ENCODE peak calls at places on chromosomes 2 and 18, in nine cellular contexts. One of them, this sample, is unnamed.

GRCh38 chr2:85032621-85033020 is 61.7 kb downstream of the KCMF1 start:
- DNase-seq in SK-N-SH: no peak
- DNase-seq in esophagus muscularis mucosa: no peak
- DNase-seq in endothelial cell of umbilical vein: no peak
- DNase-seq in Panc1: no peak
- DNase-seq in upper lobe of left lung: no peak
- DNase-seq in GM23338: no peak
- DNase-seq in breast epithelium: no peak
- DNase-seq in H1: no peak
- DNase-seq in this sample: no peak

GRCh38 chr2:200279857-200280256 is 26.6 kb upstream of the SPATS2L start:
- DNase-seq in SK-N-SH: no peak
- DNase-seq in esophagus muscularis mucosa: no peak
- DNase-seq in endothelial cell of umbilical vein: no peak
- DNase-seq in Panc1: no peak
- DNase-seq in upper lobe of left lung: no peak
- DNase-seq in GM23338: no peak
- DNase-seq in breast epithelium: no peak
- DNase-seq in H1: no peak
- DNase-seq in this sample: no peak

GRCh38 chr18:74994502-74995403 is 214.2 kb downstream of the PTGR3 start:
- DNase-seq in SK-N-SH: no peak
- DNase-seq in esophagus muscularis mucosa: no peak
- DNase-seq in endothelial cell of umbilical vein: peak
- DNase-seq in Panc1: peak
- DNase-seq in upper lobe of left lung: no peak
- DNase-seq in GM23338: no peak
- DNase-seq in breast epithelium: no peak
- DNase-seq in H1: no peak
- DNase-seq in this sample: peak

GRCh38 chr2:110126926-110127325 is 11.3 kb upstream of the MALL start:
- DNase-seq in SK-N-SH: no peak
- DNase-seq in esophagus muscularis mucosa: no peak
- DNase-seq in endothelial cell of umbilical vein: no peak
- DNase-seq in Panc1: no peak
- DNase-seq in upper lobe of left lung: no peak
- DNase-seq in GM23338: no peak
- DNase-seq in breast epithelium: no peak
- DNase-seq in H1: no peak
- DNase-seq in this sample: no peak

GRCh38 chr2:159922563-159922962 is 124.6 kb upstream of the CD302 start:
- DNase-seq in SK-N-SH: no peak
- DNase-seq in esophagus muscularis mucosa: no peak
- DNase-seq in endothelial cell of umbilical vein: no peak
- DNase-seq in Panc1: no peak
- DNase-seq in upper lobe of left lung: no peak
- DNase-seq in GM23338: no peak
- DNase-seq in breast epithelium: no peak
- DNase-seq in H1: no peak
- DNase-seq in this sample: no peak

GRCh38 chr18:54713386-54713785 is 114.9 kb upstream of the RAB27B start:
- DNase-seq in SK-N-SH: no peak
- DNase-seq in esophagus muscularis mucosa: no peak
- DNase-seq in endothelial cell of umbilical vein: no peak
- DNase-seq in Panc1: no peak
- DNase-seq in upper lobe of left lung: no peak
- DNase-seq in GM23338: no peak
- DNase-seq in breast epithelium: no peak
- DNase-seq in H1: no peak
- DNase-seq in this sample: no peak

GRCh38 chr2:32058130-32058529 is 5.2 kb upstream of the SPAST start:
- DNase-seq in SK-N-SH: no peak
- DNase-seq in esophagus muscularis mucosa: no peak
- DNase-seq in endothelial cell of umbilical vein: no peak
- DNase-seq in Panc1: no peak
- DNase-seq in upper lobe of left lung: no peak
- DNase-seq in GM23338: no peak
- DNase-seq in breast epithelium: no peak
- DNase-seq in H1: no peak
- DNase-seq in this sample: no peak

GRCh38 chr18:14978962-14979535 is 231.1 kb downstream of the ANKRD30B start:
- DNase-seq in SK-N-SH: peak
- DNase-seq in esophagus muscularis mucosa: peak
- DNase-seq in endothelial cell of umbilical vein: peak
- DNase-seq in Panc1: no peak
- DNase-seq in upper lobe of left lung: no peak
- DNase-seq in GM23338: peak
- DNase-seq in breast epithelium: no peak
- DNase-seq in H1: peak
- DNase-seq in this sample: peak

GRCh38 chr18:13305326-13305725 is 86.8 kb downstream of the LDLRAD4 start:
- DNase-seq in SK-N-SH: no peak
- DNase-seq in esophagus muscularis mucosa: no peak
- DNase-seq in endothelial cell of umbilical vein: no peak
- DNase-seq in Panc1: no peak
- DNase-seq in upper lobe of left lung: no peak
- DNase-seq in GM23338: no peak
- DNase-seq in breast epithelium: no peak
- DNase-seq in H1: no peak
- DNase-seq in this sample: no peak

GRCh38 chr18:57744211-57744694 is 58.9 kb downstream of the ATP8B1 start:
- DNase-seq in SK-N-SH: no peak
- DNase-seq in esophagus muscularis mucosa: no peak
- DNase-seq in endothelial cell of umbilical vein: peak
- DNase-seq in Panc1: no peak
- DNase-seq in upper lobe of left lung: no peak
- DNase-seq in GM23338: no peak
- DNase-seq in breast epithelium: no peak
- DNase-seq in H1: no peak
- DNase-seq in this sample: no peak

GRCh38 chr2:217307023-217307422 is 447.2 kb upstream of the TNP1 start:
- DNase-seq in SK-N-SH: no peak
- DNase-seq in esophagus muscularis mucosa: no peak
- DNase-seq in endothelial cell of umbilical vein: no peak
- DNase-seq in Panc1: no peak
- DNase-seq in upper lobe of left lung: no peak
- DNase-seq in GM23338: no peak
- DNase-seq in breast epithelium: no peak
- DNase-seq in H1: no peak
- DNase-seq in this sample: no peak

GRCh38 chr2:119837350-119837749 is 77.6 kb downstream of the PTPN4 start:
- DNase-seq in SK-N-SH: no peak
- DNase-seq in esophagus muscularis mucosa: no peak
- DNase-seq in endothelial cell of umbilical vein: no peak
- DNase-seq in Panc1: no peak
- DNase-seq in upper lobe of left lung: no peak
- DNase-seq in GM23338: no peak
- DNase-seq in breast epithelium: no peak
- DNase-seq in H1: no peak
- DNase-seq in this sample: no peak

GRCh38 chr2:239472220-239472775 is 71.5 kb upstream of the HDAC4 start:
- DNase-seq in SK-N-SH: no peak
- DNase-seq in esophagus muscularis mucosa: no peak
- DNase-seq in endothelial cell of umbilical vein: no peak
- DNase-seq in Panc1: no peak
- DNase-seq in upper lobe of left lung: no peak
- DNase-seq in GM23338: no peak
- DNase-seq in breast epithelium: no peak
- DNase-seq in H1: no peak
- DNase-seq in this sample: no peak

GRCh38 chr2:9770308-9771100 is 72.8 kb upstream of the TAF1B start:
- DNase-seq in SK-N-SH: peak
- DNase-seq in esophagus muscularis mucosa: no peak
- DNase-seq in endothelial cell of umbilical vein: peak
- DNase-seq in Panc1: peak
- DNase-seq in upper lobe of left lung: peak
- DNase-seq in GM23338: peak
- DNase-seq in breast epithelium: peak
- DNase-seq in H1: peak
- DNase-seq in this sample: peak

GRCh38 chr2:9768388-9768787 is 74.9 kb upstream of the TAF1B start:
- DNase-seq in SK-N-SH: no peak
- DNase-seq in esophagus muscularis mucosa: no peak
- DNase-seq in endothelial cell of umbilical vein: no peak
- DNase-seq in Panc1: no peak
- DNase-seq in upper lobe of left lung: no peak
- DNase-seq in GM23338: peak
- DNase-seq in breast epithelium: no peak
- DNase-seq in H1: peak
- DNase-seq in this sample: peak

GRCh38 chr2:9767656-9768281 is 75.5 kb upstream of the TAF1B start:
- DNase-seq in SK-N-SH: no peak
- DNase-seq in esophagus muscularis mucosa: no peak
- DNase-seq in endothelial cell of umbilical vein: no peak
- DNase-seq in Panc1: no peak
- DNase-seq in upper lobe of left lung: no peak
- DNase-seq in GM23338: no peak
- DNase-seq in breast epithelium: no peak
- DNase-seq in H1: no peak
- DNase-seq in this sample: no peak

GRCh38 chr2:9770006-9770307 is 73.3 kb upstream of the TAF1B start:
- DNase-seq in SK-N-SH: no peak
- DNase-seq in esophagus muscularis mucosa: no peak
- DNase-seq in endothelial cell of umbilical vein: no peak
- DNase-seq in Panc1: no peak
- DNase-seq in upper lobe of left lung: no peak
- DNase-seq in GM23338: no peak
- DNase-seq in breast epithelium: no peak
- DNase-seq in H1: no peak
- DNase-seq in this sample: no peak

GRCh38 chr2:9769171-9770005 is 73.9 kb upstream of the TAF1B start:
- DNase-seq in SK-N-SH: peak
- DNase-seq in esophagus muscularis mucosa: no peak
- DNase-seq in endothelial cell of umbilical vein: no peak
- DNase-seq in Panc1: no peak
- DNase-seq in upper lobe of left lung: no peak
- DNase-seq in GM23338: peak
- DNase-seq in breast epithelium: peak
- DNase-seq in H1: no peak
- DNase-seq in this sample: no peak
- H3K4me3 ChIP-seq in SK-N-SH: no peak
- H3K4me3 ChIP-seq in esophagus muscularis mucosa: no peak
- H3K4me3 ChIP-seq in endothelial cell of umbilical vein: no peak
- H3K4me3 ChIP-seq in Panc1: no peak
- H3K4me3 ChIP-seq in upper lobe of left lung: no peak
- H3K4me3 ChIP-seq in GM23338: no peak
- H3K4me3 ChIP-seq in breast epithelium: no peak
- H3K4me3 ChIP-seq in H1: no peak
- H3K4me3 ChIP-seq in this sample: no peak

GRCh38 chr2:121768143-121768755 is 12.8 kb downstream of the TSN start:
- DNase-seq in SK-N-SH: no peak
- DNase-seq in esophagus muscularis mucosa: no peak
- DNase-seq in endothelial cell of umbilical vein: no peak
- DNase-seq in Panc1: no peak
- DNase-seq in upper lobe of left lung: no peak
- DNase-seq in GM23338: no peak
- DNase-seq in breast epithelium: no peak
- DNase-seq in H1: no peak
- DNase-seq in this sample: no peak
- TF ChIP-seq POLR2AphosphoS5 in SK-N-SH: no peak
- TF ChIP-seq POLR2AphosphoS5 in esophagus muscularis mucosa: no peak
- TF ChIP-seq POLR2AphosphoS5 in endothelial cell of umbilical vein: no peak
- TF ChIP-seq POLR2AphosphoS5 in Panc1: no peak
- TF ChIP-seq POLR2AphosphoS5 in upper lobe of left lung: no peak
- TF ChIP-seq POLR2AphosphoS5 in GM23338: no peak
- TF ChIP-seq POLR2AphosphoS5 in breast epithelium: no peak
- TF ChIP-seq POLR2AphosphoS5 in H1: no peak
- TF ChIP-seq POLR2AphosphoS5 in this sample: no peak

DNA sequence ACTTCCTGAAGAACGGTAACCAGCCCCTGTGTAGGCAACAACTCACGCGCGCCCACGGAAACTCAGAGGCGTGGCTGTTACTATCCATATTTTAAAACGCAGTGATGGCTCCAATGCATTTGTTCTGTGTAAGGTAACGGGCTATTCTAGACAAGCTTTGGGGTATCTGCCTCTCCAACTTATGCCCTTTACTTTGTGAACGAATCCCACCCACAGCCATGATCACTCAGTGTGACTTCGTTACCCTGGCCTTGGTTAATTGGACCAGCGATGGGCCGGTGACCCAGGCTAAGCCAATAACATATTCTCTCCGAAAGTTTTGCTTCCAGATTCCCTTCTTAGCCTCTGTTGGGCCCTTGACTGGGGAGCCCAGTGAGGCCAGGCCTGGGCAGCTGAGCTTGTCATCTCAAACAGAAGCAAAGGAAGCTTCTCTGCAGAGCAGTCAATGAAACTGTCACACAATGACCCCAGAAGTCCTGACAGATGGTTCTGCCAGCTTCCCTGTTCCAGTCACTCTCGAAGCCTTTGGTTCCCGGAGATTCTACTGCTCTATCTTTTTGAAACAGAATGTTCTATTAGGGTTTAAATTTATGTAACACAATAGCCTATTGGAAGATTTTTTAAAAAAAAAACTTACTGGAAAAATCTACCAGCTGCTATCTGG is 30.7 kb upstream of the ROCK2 start:
- DNase-seq in SK-N-SH: no peak
- DNase-seq in esophagus muscularis mucosa: no peak
- DNase-seq in endothelial cell of umbilical vein: no peak
- DNase-seq in Panc1: no peak
- DNase-seq in upper lobe of left lung: no peak
- DNase-seq in GM23338: no peak
- DNase-seq in breast epithelium: no peak
- DNase-seq in H1: no peak
- DNase-seq in this sample: no peak
- H3K4me3 ChIP-seq in SK-N-SH: no peak
- H3K4me3 ChIP-seq in esophagus muscularis mucosa: peak
- H3K4me3 ChIP-seq in endothelial cell of umbilical vein: no peak
- H3K4me3 ChIP-seq in Panc1: no peak
- H3K4me3 ChIP-seq in upper lobe of left lung: no peak
- H3K4me3 ChIP-seq in GM23338: no peak
- H3K4me3 ChIP-seq in breast epithelium: peak
- H3K4me3 ChIP-seq in H1: no peak
- H3K4me3 ChIP-seq in this sample: no peak

DNA sequence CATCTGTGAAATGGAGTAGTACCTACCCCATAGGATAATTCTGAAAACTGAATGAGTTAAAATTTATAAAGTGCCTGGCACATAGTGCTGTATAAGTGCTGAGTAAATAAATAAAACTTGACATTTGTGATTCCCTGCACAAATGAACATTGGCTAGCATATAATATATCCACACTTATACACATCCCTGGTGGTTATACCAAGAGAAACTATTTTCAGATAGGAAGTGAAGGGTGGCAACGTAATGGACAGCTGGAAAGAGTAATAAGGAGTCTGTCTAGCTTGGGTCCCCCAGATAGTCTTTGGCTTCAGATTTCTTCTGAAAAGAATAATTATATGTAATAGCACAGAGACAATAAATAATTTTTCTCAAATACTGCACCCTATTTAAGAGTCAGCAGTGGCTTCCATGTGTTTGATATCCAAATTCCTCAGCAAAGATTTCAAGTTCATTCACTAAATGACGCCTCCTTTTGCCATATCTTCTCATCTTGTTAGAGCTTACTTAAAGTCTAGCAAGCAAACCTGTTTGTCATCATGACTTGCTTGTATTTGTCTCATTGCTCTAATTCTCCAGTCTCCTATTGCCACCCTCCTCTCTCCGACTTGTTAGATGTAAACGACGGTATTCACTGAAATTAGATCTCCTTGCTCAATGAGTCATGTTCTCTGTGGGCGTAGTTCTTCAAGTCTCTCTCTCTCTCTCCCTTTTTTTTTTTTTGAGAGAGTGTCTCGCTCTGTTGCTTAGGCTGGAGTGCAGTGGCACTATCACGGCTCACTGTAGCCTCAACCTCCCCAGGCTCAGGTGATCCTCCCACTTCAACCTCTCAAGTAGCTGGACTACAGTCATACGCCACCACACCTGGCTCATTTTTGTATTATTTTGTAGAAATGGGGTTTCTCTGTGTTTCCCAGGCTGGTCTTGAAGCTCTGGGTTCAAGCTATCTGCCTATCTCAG is 8.7 kb upstream of the ADGRF3 start:
- DNase-seq in SK-N-SH: no peak
- DNase-seq in esophagus muscularis mucosa: no peak
- DNase-seq in endothelial cell of umbilical vein: no peak
- DNase-seq in Panc1: no peak
- DNase-seq in upper lobe of left lung: no peak
- DNase-seq in GM23338: peak
- DNase-seq in breast epithelium: no peak
- DNase-seq in H1: no peak
- DNase-seq in this sample: no peak
- TF ChIP-seq POLR2AphosphoS5 in SK-N-SH: no peak
- TF ChIP-seq POLR2AphosphoS5 in esophagus muscularis mucosa: no peak
- TF ChIP-seq POLR2AphosphoS5 in endothelial cell of umbilical vein: no peak
- TF ChIP-seq POLR2AphosphoS5 in Panc1: no peak
- TF ChIP-seq POLR2AphosphoS5 in upper lobe of left lung: no peak
- TF ChIP-seq POLR2AphosphoS5 in GM23338: no peak
- TF ChIP-seq POLR2AphosphoS5 in breast epithelium: no peak
- TF ChIP-seq POLR2AphosphoS5 in H1: no peak
- TF ChIP-seq POLR2AphosphoS5 in this sample: no peak

This sample was measured in transverse colon.